ENCODE peak calls at places on chromosomes 12 and 14, in ten cellular contexts. L, O, A, H, K, C, Y, N, G and S are unnamed samples.

GRCh38 chr12:58521796-58522195 is 398.5 kb downstream of the LRIG3 start:
- DNase-seq in L (no peak), O (no peak), A (no peak), H (peak), K (no peak), C (no peak), Y (no peak), N (no peak), G (no peak), S (no peak)

GRCh38 chr14:77653473-77653872 is 37.0 kb upstream of the SPTLC2 start:
- DNase-seq in L (no peak), O (no peak), A (no peak), H (no peak), K (no peak), C (no peak), Y (peak), N (no peak), G (peak), S (no peak)

GRCh38 chr14:95480887-95481226 is 35.6 kb downstream of the SYNE3 start:
- DNase-seq in L (no peak), O (no peak), A (no peak), H (no peak), K (no peak), C (no peak), Y (no peak), N (no peak), G (no peak), S (no peak)

GRCh38 chr12:74903522-74903921 is 306.1 kb downstream of the KCNC2 start:
- DNase-seq in L (no peak), O (no peak), A (no peak), H (no peak), K (no peak), C (no peak), Y (no peak), N (no peak), G (peak), S (no peak)

GRCh38 chr12:13347241-13348043 is 150.9 kb downstream of the EMP1 start:
- DNase-seq in L (peak), O (peak), A (peak), H (peak), K (no peak), C (peak), Y (no peak), N (no peak), G (no peak), S (peak)

GRCh38 chr14:95265106-95266094 is 54.3 kb downstream of the CLMN start:
- DNase-seq in L (peak), O (peak), A (no peak), H (peak), K (peak), C (peak), Y (no peak), N (no peak), G (peak), S (peak)

GRCh38 chr14:23727566-23728335 is 91.6 kb downstream of the DHRS2 start:
- DNase-seq in L (peak), O (peak), A (no peak), H (peak), K (no peak), C (peak), Y (no peak), N (peak), G (peak), S (no peak)

GRCh38 chr12:75812341-75813018 is 219.1 kb downstream of the PHLDA1 start:
- DNase-seq in L (no peak), O (peak), A (no peak), H (peak), K (no peak), C (peak), Y (no peak), N (no peak), G (no peak), S (peak)

GRCh38 chr14:42606839-42607238 is 1000.2 kb downstream of the LRFN5 start:
- DNase-seq in L (no peak), O (no peak), A (no peak), H (no peak), K (no peak), C (no peak), Y (no peak), N (no peak), G (no peak), S (no peak)

GRCh38 chr12:56763753-56764657 is 881 bp downstream of the HSD17B6 start:
- DNase-seq in L (no peak), O (peak), A (no peak), H (peak), K (no peak), C (peak), Y (no peak), N (no peak), G (no peak), S (no peak)

GRCh38 chr12:118704517-118704916 is 276.8 kb upstream of the SRRM4 start:
- DNase-seq in L (no peak), O (no peak), A (no peak), H (no peak), K (no peak), C (no peak), Y (no peak), N (no peak), G (no peak), S (no peak)

GRCh38 chr14:99950191-99950590 is 115.0 kb upstream of the EVL start:
- DNase-seq in L (no peak), O (no peak), A (no peak), H (no peak), K (no peak), C (no peak), Y (no peak), N (peak), G (no peak), S (no peak)

GRCh38 chr12:48814313-48815280 is 3.7 kb upstream of the CACNB3 start:
- DNase-seq in L (peak), O (peak), A (peak), H (peak), K (peak), C (peak), Y (peak), N (peak), G (peak), S (peak)

DNA sequence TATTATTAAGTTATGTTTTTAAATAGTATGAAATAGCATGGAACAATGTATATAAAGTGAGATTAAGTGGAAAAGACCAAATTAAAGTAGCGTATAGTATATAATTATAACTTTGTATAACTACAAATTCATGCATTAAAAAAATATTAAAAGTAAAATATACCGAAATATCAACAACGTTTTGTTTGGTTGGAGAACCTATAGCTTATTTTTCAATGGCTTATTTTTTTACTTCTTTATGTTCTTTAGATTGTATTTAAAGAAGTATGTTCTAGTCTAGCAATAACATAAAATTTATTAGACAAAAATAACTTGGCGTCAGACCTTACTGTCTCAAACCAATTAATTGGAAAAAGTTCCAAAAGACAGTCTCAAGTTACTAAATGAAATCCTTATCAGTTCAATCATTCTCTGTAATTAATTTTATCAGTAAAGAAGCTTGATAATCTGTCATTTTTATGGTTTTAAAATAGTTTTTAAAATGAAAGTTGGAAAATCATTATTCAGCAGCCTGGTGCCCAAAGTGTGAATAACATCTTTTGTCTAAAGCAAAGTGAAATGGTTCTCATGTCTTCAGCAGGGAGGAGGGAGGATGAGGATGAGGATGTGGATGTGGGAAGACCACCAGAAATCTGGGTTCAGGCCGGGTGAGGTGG is 46.7 kb downstream of the IRAK3 start:
- DNase-seq in L (peak), O (no peak), A (no peak), H (peak), K (no peak), C (peak), Y (no peak), N (no peak), G (peak), S (no peak)
- TF ChIP-seq CTCF in L (no peak), O (peak), A (no peak), H (no peak), K (no peak), C (peak), Y (no peak), N (peak), G (peak), S (no peak)

GRCh38 chr12:123388218-123388947 is 4.5 kb downstream of the KMT5A start:
- DNase-seq in L (peak), O (peak), A (peak), H (peak), K (peak), C (peak), Y (peak), N (peak), G (peak), S (no peak)
- TF ChIP-seq CTCF in L (no peak), O (no peak), A (no peak), H (no peak), K (no peak), C (no peak), Y (no peak), N (no peak), G (no peak), S (no peak)

GRCh38 chr12:103589517-103589916 is 2.4 kb downstream of the STAB2 start:
- DNase-seq in L (no peak), O (no peak), A (no peak), H (no peak), K (no peak), C (no peak), Y (no peak), N (no peak), G (no peak), S (no peak)
- TF ChIP-seq CTCF in L (no peak), O (no peak), A (no peak), H (no peak), K (no peak), C (no peak), Y (no peak), N (no peak), G (no peak), S (no peak)

DNA sequence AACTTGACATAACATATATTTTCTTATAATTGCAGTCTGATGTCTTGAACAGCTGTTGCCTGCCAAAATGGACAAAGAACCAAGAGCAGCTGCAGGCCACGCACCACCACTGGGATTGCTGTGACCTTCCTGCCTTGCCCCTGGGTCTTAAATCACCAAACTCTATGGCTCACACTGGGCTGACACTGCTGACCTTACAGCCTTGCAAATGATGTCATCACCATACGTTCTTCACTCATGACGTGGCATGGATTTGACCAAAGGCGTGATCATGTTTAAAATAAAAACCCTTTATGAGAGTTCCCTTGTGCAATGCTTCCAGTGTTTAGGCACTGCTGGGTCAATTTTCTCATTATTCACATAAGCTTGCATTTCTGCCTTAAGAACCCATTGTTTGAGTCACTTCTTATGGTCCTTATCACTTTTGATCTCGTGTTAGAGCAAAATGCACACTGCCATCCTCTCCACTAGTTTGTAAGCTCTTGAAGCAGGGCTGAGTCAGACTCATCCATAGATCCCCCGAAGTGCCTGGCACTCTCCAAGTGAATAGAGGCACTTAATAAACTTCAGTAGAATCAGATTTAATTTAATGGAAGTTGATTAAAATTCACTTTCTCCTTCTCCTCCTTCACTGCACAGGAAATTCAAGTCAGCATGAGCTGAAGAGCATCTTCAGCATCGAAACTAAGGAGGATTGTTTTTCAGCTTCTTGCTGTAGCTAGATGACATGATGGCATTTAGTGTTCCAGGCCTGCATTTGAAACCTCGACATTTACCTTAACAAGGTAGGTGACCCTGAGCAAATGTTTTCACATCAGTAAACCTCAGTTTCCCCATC is 132.4 kb upstream of the PZP start:
- DNase-seq in L (no peak), O (peak), A (no peak), H (peak), K (no peak), C (peak), Y (no peak), N (no peak), G (no peak), S (no peak)
- TF ChIP-seq CTCF in L (no peak), O (peak), A (no peak), H (no peak), K (no peak), C (peak), Y (no peak), N (no peak), G (no peak), S (no peak)

DNA sequence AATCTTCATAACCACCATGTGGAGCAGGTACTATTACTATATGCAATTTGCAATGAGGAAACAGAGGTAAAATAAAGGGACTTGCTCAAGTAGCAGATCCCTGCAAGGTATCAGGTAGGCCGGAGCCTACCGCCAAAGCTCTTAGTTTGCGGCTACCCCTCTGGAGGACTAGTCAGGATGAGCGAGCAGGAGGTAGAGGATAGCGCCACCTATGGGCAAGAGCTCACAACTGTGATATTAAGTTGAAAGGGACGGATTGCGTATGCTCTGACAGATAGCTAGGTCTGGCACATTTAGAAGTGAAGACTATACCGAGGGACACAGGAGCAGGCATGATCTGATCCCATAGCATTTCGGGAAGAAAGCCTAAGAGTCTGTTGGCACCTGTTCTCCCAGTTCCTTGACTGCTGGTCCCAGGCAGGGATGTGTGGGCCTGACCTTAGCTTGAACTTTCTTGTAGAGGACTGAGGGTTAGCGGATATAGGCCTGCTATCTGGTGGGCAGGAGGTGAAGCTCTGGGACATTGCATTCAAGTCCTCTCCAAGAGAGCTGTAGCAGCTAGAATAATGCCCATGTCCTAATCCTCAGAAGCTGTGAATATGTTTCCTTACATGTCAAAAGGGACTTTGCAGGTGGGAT is 48.0 kb downstream of the SLC17A8 start:
- DNase-seq in L (peak), O (no peak), A (no peak), H (peak), K (peak), C (peak), Y (no peak), N (peak), G (peak), S (peak)
- TF ChIP-seq CTCF in L (peak), O (peak), A (no peak), H (peak), K (no peak), C (peak), Y (no peak), N (peak), G (peak), S (peak)

GRCh38 chr14:92512807-92513203 is 776 bp upstream of the RIN3 start:
- DNase-seq in L (no peak), O (no peak), A (no peak), H (no peak), K (no peak), C (no peak), Y (no peak), N (no peak), G (no peak), S (no peak)

GRCh38 chr14:92513966-92514843 is 624 bp downstream of the RIN3 start:
- DNase-seq in L (peak), O (no peak), A (no peak), H (peak), K (peak), C (peak), Y (peak), N (peak), G (no peak), S (no peak)

GRCh38 chr14:92513204-92513965 is at the start of gene RIN3:
- DNase-seq in L (peak), O (peak), A (no peak), H (peak), K (peak), C (peak), Y (peak), N (peak), G (no peak), S (no peak)

GRCh38 chr14:92511472-92512247 is 1.9 kb upstream of the RIN3 start:
- DNase-seq in L (peak), O (peak), A (no peak), H (peak), K (peak), C (peak), Y (no peak), N (no peak), G (no peak), S (peak)

GRCh38 chr14:92510972-92511371 is 2.6 kb upstream of the RIN3 start:
- DNase-seq in L (peak), O (no peak), A (no peak), H (no peak), K (no peak), C (no peak), Y (peak), N (no peak), G (peak), S (no peak)
- TF ChIP-seq CTCF in L (no peak), O (peak), A (no peak), H (no peak), K (no peak), C (no peak), Y (no peak), N (no peak), G (peak), S (no peak)

GRCh38 chr14:69190191-69190590 is 1.1 kb upstream of the EXD2 start:
- DNase-seq in L (no peak), O (no peak), A (no peak), H (no peak), K (no peak), C (no peak), Y (no peak), N (no peak), G (no peak), S (no peak)

DNA sequence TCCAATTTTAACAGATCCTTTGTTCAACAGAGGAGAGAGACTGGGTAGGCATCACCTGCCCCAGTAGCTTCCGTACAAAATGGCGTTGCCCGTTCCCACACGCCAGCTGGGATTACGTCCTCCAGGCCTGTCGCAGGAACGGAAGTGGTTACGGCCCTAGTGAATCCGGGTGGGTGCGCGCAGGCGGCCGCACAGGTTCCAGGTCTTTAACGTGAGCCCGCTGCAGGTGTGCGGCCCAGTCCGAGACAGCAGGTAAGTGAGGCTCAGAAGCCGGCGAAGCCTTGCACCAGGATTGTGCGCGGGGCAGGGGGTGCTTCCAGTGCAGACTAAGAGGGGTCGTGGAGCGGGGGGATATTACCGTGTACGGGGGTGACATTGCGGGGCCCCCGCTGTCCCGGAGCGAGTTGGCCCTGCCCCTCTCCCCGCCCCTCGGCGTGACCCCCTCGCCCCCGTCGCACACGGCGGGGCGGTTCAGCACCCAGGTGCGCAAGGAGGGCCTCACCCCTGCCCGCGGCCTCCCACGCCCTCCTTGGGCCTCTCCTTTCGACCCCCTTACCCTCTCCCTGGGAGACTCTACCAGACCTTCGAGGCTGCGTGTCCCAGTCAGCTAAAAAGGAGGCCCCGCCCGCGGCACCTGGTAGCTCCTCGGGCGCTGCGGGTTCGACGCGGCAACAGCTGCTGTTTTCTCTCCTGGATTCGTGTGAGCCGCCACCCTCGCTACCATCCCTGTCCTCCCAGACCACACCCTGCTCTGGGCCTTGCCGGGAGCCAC is at the start of gene EXD2:
- DNase-seq in L (peak), O (peak), A (peak), H (peak), K (peak), C (peak), Y (peak), N (peak), G (peak), S (peak)
- TF ChIP-seq CTCF in L (no peak), O (no peak), A (no peak), H (no peak), K (no peak), C (no peak), Y (no peak), N (no peak), G (no peak), S (no peak)

DNA sequence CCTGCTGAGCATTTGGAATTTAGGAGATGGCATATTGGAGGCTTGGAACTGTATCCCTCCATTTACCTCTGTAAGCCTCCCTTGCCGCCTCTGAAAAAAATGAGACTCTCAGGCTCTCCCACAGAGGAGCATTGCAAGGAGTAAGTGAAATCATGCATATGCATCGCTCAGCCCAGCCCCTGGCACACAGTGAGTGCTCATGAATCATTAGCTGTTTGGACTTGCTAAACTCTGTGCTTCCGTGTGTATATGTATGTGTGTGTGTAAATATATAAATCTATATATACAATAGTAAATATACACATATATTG is 17.1 kb upstream of the TBX3 start:
- DNase-seq in L (no peak), O (no peak), A (no peak), H (peak), K (no peak), C (no peak), Y (no peak), N (no peak), G (no peak), S (no peak)
- TF ChIP-seq CTCF in L (no peak), O (no peak), A (no peak), H (no peak), K (no peak), C (no peak), Y (no peak), N (no peak), G (no peak), S (no peak)

GRCh38 chr12:108175310-108175709 is 46.2 kb downstream of the WSCD2 start:
- DNase-seq in L (no peak), O (no peak), A (no peak), H (no peak), K (no peak), C (no peak), Y (no peak), N (no peak), G (no peak), S (no peak)
- TF ChIP-seq CTCF in L (no peak), O (no peak), A (no peak), H (no peak), K (no peak), C (no peak), Y (no peak), N (no peak), G (no peak), S (no peak)